ENCODE peak calls at places on chromosomes 2 and 18, in ten cellular contexts. M is WERI-Rb-1; N is HAP-1; A is colonic mucosa; B is tibial nerve; J is OCI-LY7; T is Peyer's patch; U is heart right ventricle; E is CD8-positive, alpha-beta T cell; X is breast epithelium. F is an unnamed sample. For H3K9me3, the result is how much of the 10 kb centered on the place peaks cover.

GRCh38 chr18:68533641-68534040 is 181.3 kb downstream of the TMX3 start:
- DNase-seq in N (no peak), X (no peak), U (no peak), B (no peak), M (no peak), T (no peak), J (no peak), E (no peak), A (no peak), F (no peak)

GRCh38 chr2:108215794-108216211 is 24.0 kb upstream of the SULT1C3 start:
- DNase-seq in T (no peak), X (no peak), A (peak), U (no peak), J (no peak), E (no peak), M (no peak), N (no peak), B (no peak), F (peak)

GRCh38 chr2:224085246-224085645 is 46.2 kb upstream of the SERPINE2 start:
- DNase-seq in M (no peak), N (no peak), J (no peak), U (no peak), E (no peak), A (no peak), B (no peak), X (no peak), T (no peak), F (peak)

GRCh38 chr2:126715111-126715510 is 59.2 kb downstream of the GYPC start:
- DNase-seq in J (no peak), E (peak), T (no peak), X (no peak), N (no peak), A (no peak), U (peak), M (no peak), B (no peak), F (no peak)

GRCh38 chr2:84874381-84875212 is 6.3 kb downstream of the TRABD2A start:
- DNase-seq in J (no peak), E (peak), T (no peak), N (no peak), B (no peak), X (no peak), U (no peak), M (no peak), A (no peak), F (no peak)

GRCh38 chr2:128607440-128607839 is 288.8 kb upstream of the HS6ST1 start:
- DNase-seq in A (no peak), E (no peak), J (no peak), B (no peak), X (no peak), M (no peak), N (no peak), U (no peak), T (no peak), F (no peak)

GRCh38 chr2:23504591-23504990 is 119.6 kb downstream of the KLHL29 start:
- DNase-seq in M (no peak), J (no peak), X (no peak), A (no peak), U (no peak), E (no peak), B (no peak), N (no peak), T (no peak), F (no peak)

GRCh38 chr2:168874368-168875005 is 15.7 kb downstream of the SPC25 start:
- DNase-seq in A (peak), J (no peak), X (no peak), U (no peak), N (no peak), B (no peak), T (no peak), M (no peak), E (no peak), F (no peak)

GRCh38 chr2:222561817-222562424 is 94.0 kb downstream of the FARSB start:
- DNase-seq in X (no peak), N (peak), B (peak), A (peak), U (peak), J (peak), E (no peak), T (peak), M (peak), F (peak)

GRCh38 chr2:219197388-219197787 is 9.2 kb upstream of the ZFAND2B start:
- DNase-seq in M (no peak), T (no peak), B (no peak), A (peak), E (no peak), U (no peak), X (no peak), J (no peak), N (no peak), F (no peak)

GRCh38 chr18:10299686-10300085 is 154.7 kb upstream of the APCDD1 start:
- DNase-seq in N (no peak), M (no peak), T (no peak), B (peak), E (no peak), A (no peak), X (no peak), U (no peak), J (no peak), F (no peak)

GRCh38 chr2:68467077-68467960 is at the start of the genes APLF and FBXO48:
- DNase-seq in X (peak), U (peak), J (peak), N (peak), M (peak), T (peak), A (peak), B (peak), E (peak), F (peak)

GRCh38 chr2:10220516-10221391 is 82.0 kb upstream of the HPCAL1 start:
- DNase-seq in T (no peak), N (no peak), M (no peak), J (no peak), B (no peak), E (no peak), U (no peak), A (no peak), X (no peak), F (no peak)

GRCh38 chr18:76274470-76275289 is 220.4 kb downstream of the ZNF516 start:
- DNase-seq in E (no peak), X (no peak), T (no peak), N (peak), B (no peak), M (peak), U (no peak), J (peak), A (no peak), F (peak)

GRCh38 chr2:64987001-64987962 is 1.9 kb upstream of the SLC1A4 start:
- DNase-seq in J (no peak), M (no peak), T (no peak), N (no peak), B (no peak), A (no peak), X (no peak), U (no peak), E (no peak), F (no peak)

GRCh38 chr2:55014962-55015939 is 35.0 kb downstream of the RTN4 start:
- DNase-seq in J (peak), A (peak), M (peak), B (peak), T (no peak), N (peak), U (peak), X (peak), E (peak), F (peak)

GRCh38 chr2:237500681-237501424 is 13.8 kb downstream of the MLPH start:
- DNase-seq in T (no peak), A (no peak), X (no peak), M (no peak), B (no peak), N (no peak), U (no peak), E (no peak), J (no peak), F (peak)

GRCh38 chr2:60806988-60807681 is 51.1 kb downstream of the PAPOLG start:
- DNase-seq in X (no peak), U (no peak), E (peak), N (no peak), J (peak), B (no peak), A (no peak), T (no peak), M (peak), F (no peak)

GRCh38 chr2:28164280-28164801 is 228.3 kb upstream of the FOSL2 start:
- DNase-seq in E (no peak), U (peak), A (no peak), J (no peak), X (no peak), N (no peak), T (no peak), M (no peak), B (no peak), F (no peak)

GRCh38 chr18:34772887-34773286 is 62.8 kb downstream of the DTNA start:
- DNase-seq in B (no peak), A (no peak), J (no peak), N (no peak), M (no peak), T (no peak), X (no peak), U (no peak), E (no peak), F (no peak)

GRCh38 chr2:119650971-119651370 is 28.0 kb upstream of the TMEM177 start:
- DNase-seq in M (no peak), X (no peak), T (no peak), J (no peak), A (no peak), N (no peak), B (no peak), U (no peak), E (no peak), F (no peak)

GRCh38 chr2:102736174-102736606 is 25.6 kb upstream of the TMEM182 start:
- DNase-seq in T (no peak), A (peak), B (no peak), M (peak), J (peak), E (no peak), X (no peak), U (peak), N (peak), F (peak)

GRCh38 chr18:5890606-5891360 is 4.5 kb downstream of the TMEM200C start:
- DNase-seq in N (peak), T (no peak), M (peak), B (no peak), X (no peak), U (no peak), E (peak), A (peak), J (no peak), F (peak)

GRCh38 chr2:240987588-240987987 is 10.8 kb upstream of the SNED1 start:
- DNase-seq in B (no peak), X (no peak), U (no peak), A (no peak), J (no peak), E (no peak), T (no peak), N (no peak), M (no peak), F (no peak)

GRCh38 chr18:26511339-26512071 is 36.8 kb downstream of the KCTD1 start:
- DNase-seq in X (no peak), M (no peak), U (no peak), T (no peak), J (no peak), N (no peak), E (no peak), B (no peak), A (no peak), F (no peak)

GRCh38 chr2:111896007-111896406 is 2.4 kb upstream of the MERTK start:
- DNase-seq in T (no peak), E (no peak), U (no peak), J (no peak), A (peak), M (no peak), B (no peak), X (no peak), N (peak), F (no peak)

GRCh38 chr2:80573167-80573566 is 268.6 kb upstream of the LRRTM1 start:
- DNase-seq in J (no peak), X (no peak), B (no peak), U (no peak), A (no peak), M (no peak), E (no peak), N (no peak), T (no peak), F (no peak)

GRCh38 chr2:240589381-240589780 is 2.8 kb downstream of the CAPN10 start:
- DNase-seq in B (no peak), U (no peak), X (no peak), A (no peak), T (no peak), N (no peak), J (no peak), E (no peak), M (no peak), F (no peak)

GRCh38 chr2:16093639-16094447 is 153.5 kb downstream of the MYCN start:
- DNase-seq in A (peak), M (no peak), B (no peak), X (no peak), N (no peak), E (no peak), J (no peak), U (peak), T (no peak), F (no peak)

GRCh38 chr2:30233142-30233961 is 2.0 kb downstream of the LBH start:
- DNase-seq in N (no peak), X (no peak), T (peak), U (no peak), E (peak), A (no peak), M (no peak), J (no peak), B (no peak), F (no peak)

GRCh38 chr2:152421521-152422367 is 86.8 kb downstream of the FMNL2 start:
- DNase-seq in U (peak), M (no peak), J (no peak), X (no peak), E (no peak), N (no peak), A (peak), B (peak), T (no peak), F (peak)

GRCh38 chr18:48540329-48541025 is 1.6 kb downstream of the CTIF start:
- DNase-seq in E (peak), A (peak), T (peak), J (no peak), M (peak), X (peak), U (peak), N (peak), B (peak), F (peak)

GRCh38 chr18:41719808-41720207 is 235.2 kb upstream of the PIK3C3 start:
- DNase-seq in T (no peak), X (no peak), M (no peak), E (no peak), U (no peak), J (no peak), N (no peak), A (no peak), B (no peak), F (no peak)

GRCh38 chr2:84805250-84805917 is 75.5 kb downstream of the TRABD2A start:
- DNase-seq in B (no peak), X (no peak), M (no peak), A (no peak), U (no peak), T (no peak), E (no peak), J (no peak), N (no peak), F (no peak)

GRCh38 chr2:105072039-105072438 is 34.2 kb downstream of the MRPS9 start:
- DNase-seq in J (no peak), T (no peak), B (no peak), X (no peak), N (no peak), U (no peak), M (no peak), E (no peak), A (no peak), F (no peak)

GRCh38 chr2:200026312-200026711 is 70.9 kb downstream of the MAIP1 start:
- DNase-seq in E (no peak), N (no peak), U (peak), X (no peak), B (no peak), M (no peak), T (no peak), J (no peak), A (no peak), F (no peak)

GRCh38 chr2:175742367-175742766 is 259.7 kb downstream of the LNPK start:
- DNase-seq in X (no peak), U (no peak), M (no peak), A (no peak), T (no peak), B (no peak), E (no peak), N (no peak), J (no peak), F (no peak)

GRCh38 chr2:85468704-85469349 is 50.3 kb downstream of the SH2D6 start:
- DNase-seq in B (peak), M (no peak), J (no peak), U (peak), N (peak), X (no peak), E (no peak), T (no peak), A (peak), F (peak)

GRCh38 chr2:242038928-242039341 is 169.4 kb downstream of the RTP5 start:
- DNase-seq in J (no peak), N (no peak), B (no peak), A (no peak), M (no peak), E (peak), T (no peak), X (no peak), U (no peak), F (no peak)

GRCh38 chr2:182077451-182078142 is 91.9 kb downstream of the PPP1R1C start:
- DNase-seq in U (peak), B (peak), M (peak), T (no peak), N (peak), X (no peak), J (peak), A (peak), E (no peak), F (peak)

DNA sequence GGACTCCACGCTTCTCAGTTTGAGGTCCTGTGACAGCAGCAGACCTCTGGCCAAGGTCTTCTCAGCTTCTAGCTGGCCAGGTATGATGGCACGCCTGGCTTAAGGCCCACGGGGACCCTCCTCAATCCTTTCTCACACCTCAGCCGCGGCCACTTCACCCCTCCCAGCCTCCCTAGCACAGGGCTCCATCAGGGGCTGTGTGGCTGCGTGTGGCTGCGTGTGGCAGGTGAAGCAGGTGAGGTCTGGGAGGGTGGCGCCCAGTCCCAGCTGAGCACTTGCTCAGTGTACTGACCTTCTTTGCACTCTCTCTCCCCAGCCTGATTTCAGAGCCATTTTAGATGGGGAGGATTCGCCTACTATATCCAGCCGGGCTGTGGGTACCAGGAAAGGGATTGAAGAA is 237.1 kb upstream of the RAB6C start:
- DNase-seq in J (no peak), T (no peak), E (no peak), U (no peak), B (no peak), M (no peak), A (no peak), N (no peak), X (no peak), F (no peak)
- H3K9me3 ChIP-seq in J (under half), T (under half), E (under half), U (under half), B (under half), M (under half), A (under half), N (under half), X (under half), F (under half)

DNA sequence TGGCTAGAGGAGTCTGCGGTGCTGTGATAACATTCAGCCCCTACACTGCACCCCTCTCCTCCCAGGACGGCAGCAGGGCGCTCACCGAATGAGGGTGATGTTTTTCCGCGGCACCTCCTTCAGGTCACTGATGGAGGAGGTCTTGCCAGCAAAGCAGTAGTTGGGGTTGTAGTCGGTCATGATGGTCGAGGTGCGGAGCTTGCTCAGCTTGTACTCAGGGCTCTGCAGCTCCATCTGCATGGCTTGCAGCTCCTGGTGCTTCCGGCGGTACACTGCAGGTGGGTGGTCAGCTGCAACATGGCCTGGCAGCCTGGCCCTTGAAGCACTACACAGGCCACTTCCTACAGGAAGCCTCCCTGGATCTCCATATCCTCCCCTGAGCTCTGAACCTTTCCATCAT is 108.0 kb downstream of the CLIP4 start:
- DNase-seq in N (no peak), M (no peak), E (no peak), T (no peak), A (no peak), U (no peak), B (no peak), J (no peak), X (no peak), F (no peak)
- H3K9me3 ChIP-seq in N (under half), M (under half), E (under half), T (under half), A (under half), U (under half), B (under half), J (under half), X (under half), F (under half)

GRCh38 chr2:98442488-98442887 is 2.2 kb upstream of the INPP4A start:
- DNase-seq in B (no peak), A (no peak), X (no peak), J (no peak), N (no peak), T (no peak), U (no peak), M (no peak), E (no peak), F (no peak)

GRCh38 chr2:98436734-98437133 is 7.9 kb upstream of the INPP4A start:
- DNase-seq in M (no peak), B (no peak), N (peak), T (no peak), A (no peak), E (no peak), U (peak), J (no peak), X (no peak), F (peak)

GRCh38 chr2:98434492-98434891 is 10.2 kb upstream of the INPP4A start:
- DNase-seq in E (no peak), T (no peak), N (no peak), M (no peak), U (no peak), J (no peak), B (no peak), A (no peak), X (no peak), F (no peak)

GRCh38 chr2:98441706-98442450 is 2.8 kb upstream of the INPP4A start:
- DNase-seq in U (no peak), X (no peak), E (no peak), B (no peak), A (peak), N (no peak), J (no peak), T (no peak), M (no peak), F (no peak)

GRCh38 chr2:98438190-98439133 is 6.2 kb upstream of the INPP4A start:
- DNase-seq in J (no peak), A (no peak), X (no peak), E (no peak), B (no peak), U (no peak), T (no peak), M (no peak), N (no peak), F (no peak)
- H3K9me3 ChIP-seq in J (under half), A (under half), X (under half), E (under half), B (under half), U (under half), T (under half), M (under half), N (under half), F (under half)

GRCh38 chr2:184695-185094 is 79.1 kb downstream of the SH3YL1 start:
- DNase-seq in M (no peak), N (no peak), U (no peak), T (no peak), A (no peak), X (no peak), E (no peak), J (no peak), B (no peak), F (no peak)
- H3K9me3 ChIP-seq in M (under half), N (under half), U (under half), T (under half), A (under half), X (under half), E (under half), J (under half), B (under half), F (under half)

GRCh38 chr18:78883501-78883900 is 96.1 kb upstream of the SALL3 start:
- DNase-seq in U (no peak), M (no peak), A (no peak), E (no peak), B (no peak), T (no peak), X (no peak), J (no peak), N (no peak), F (no peak)
- H3K9me3 ChIP-seq in U (under half), M (under half), A (under half), E (under half), B (under half), T (under half), X (under half), J (under half), N (under half), F (under half)

GRCh38 chr2:115634578-115634977 is 1192.1 kb downstream of the DPP10 start:
- DNase-seq in X (no peak), E (no peak), J (no peak), M (no peak), B (no peak), U (no peak), A (no peak), N (no peak), T (no peak), F (no peak)

GRCh38 chr2:115635440-115635839 is 1193.0 kb downstream of the DPP10 start:
- DNase-seq in B (no peak), A (no peak), M (no peak), J (no peak), X (no peak), T (no peak), N (no peak), E (no peak), U (no peak), F (no peak)
- H3K9me3 ChIP-seq in B (under half), A (under half), M (under half), J (under half), X (under half), T (under half), N (under half), E (under half), U (under half), F (under half)

GRCh38 chr2:234955971-234956509 is 4.2 kb downstream of the SH3BP4 start:
- DNase-seq in N (peak), M (no peak), J (no peak), B (no peak), U (no peak), A (peak), X (no peak), T (no peak), E (no peak), F (no peak)
- H3K9me3 ChIP-seq in N (under half), M (under half), J (under half), B (under half), U (under half), A (under half), X (under half), T (under half), E (under half), F (under half)